ENCODE peak calls at places on chromosomes 12 and 14, in five cellular contexts. C is H1, E is adrenal gland, P is AG09319, F is NCI-H510A. K is an unnamed sample.

GRCh38 chr14:73153272-73153671 is 17.0 kb downstream of the PSEN1 start:
- DNase-seq in C (no peak), E (no peak), P (no peak), F (no peak), K (no peak)

GRCh38 chr12:119990382-119990874 is 1.4 kb downstream of the BICDL1 start:
- DNase-seq in C (no peak), E (no peak), P (no peak), F (no peak), K (no peak)

GRCh38 chr14:65478596-65478995 is 66.1 kb downstream of the FUT8 start:
- DNase-seq in C (no peak), E (no peak), P (no peak), F (no peak), K (no peak)

GRCh38 chr14:92914087-92914656 is 8.8 kb upstream of the CHGA start:
- DNase-seq in C (no peak), E (peak; percentile 35), P (no peak), F (no peak), K (peak; percentile 41)

GRCh38 chr14:75371297-75371696 is 56.5 kb upstream of the JDP2 start:
- DNase-seq in C (no peak), E (no peak), P (no peak), F (no peak), K (no peak)

GRCh38 chr12:83784298-83784890 is 1097.7 kb downstream of the TMTC2 start:
- DNase-seq in C (no peak), E (no peak), P (no peak), F (no peak), K (no peak)

GRCh38 chr12:93982847-93983315 is 165.5 kb upstream of the PLXNC1 start:
- DNase-seq in C (no peak), E (no peak), P (no peak), F (no peak), K (peak; percentile 27)

GRCh38 chr14:56474419-56475022 is 105.1 kb upstream of the TMEM260 start:
- DNase-seq in C (no peak), E (no peak), P (peak; percentile 4), F (no peak), K (no peak)

GRCh38 chr14:71803539-71804260 is 128.5 kb upstream of the RGS6 start:
- DNase-seq in C (no peak), E (peak; percentile 26), P (no peak), F (no peak), K (no peak)

GRCh38 chr12:122867701-122868461 is 28.0 kb downstream of the VPS37B start:
- DNase-seq in C (no peak), E (peak; percentile 88), P (no peak), F (no peak), K (no peak)

GRCh38 chr12:14960548-14961465 is 594 bp downstream of the ARHGDIB start:
- DNase-seq in C (no peak), E (peak; percentile 19), P (no peak), F (no peak), K (peak; percentile 27)

GRCh38 chr14:104724407-104724980 is 465 bp downstream of the ADSS1 start:
- DNase-seq in C (no peak), E (peak; percentile 57), P (no peak), F (no peak), K (peak; percentile 52)

GRCh38 chr14:58919262-58919661 is 269.2 kb upstream of the DAAM1 start:
- DNase-seq in C (no peak), E (no peak), P (no peak), F (peak; percentile 14), K (no peak)

GRCh38 chr12:69341328-69341727 is 6.9 kb upstream of the LYZ start:
- DNase-seq in C (no peak), E (no peak), P (no peak), F (no peak), K (no peak)

GRCh38 chr14:101726295-101726953 is 35.1 kb upstream of the PPP2R5C start:
- DNase-seq in C (no peak), E (no peak), P (no peak), F (no peak), K (no peak)

GRCh38 chr12:52160200-52160599 is 31.6 kb downstream of the KRT80 start:
- DNase-seq in C (no peak), E (no peak), P (no peak), F (no peak), K (no peak)

K was measured in thyroid gland.